ENCODE peak calls at places on chromosome 11, in ten cellular contexts. M is OCI-LY7; R is endothelial cell of umbilical vein; O is CD4-positive, alpha-beta T cell; V is right atrium auricular region; S is adrenal gland; E is tibial nerve; I is breast epithelium; L is colonic mucosa; T is A549. W is an unnamed sample.

GRCh38 chr11:75328426-75329277 is 22.8 kb downstream of the ARRB1 start:
- DNase-seq in M (peak; percentile 45), R (peak; percentile 84), O (peak; percentile 68), V (peak; percentile 83), S (peak; percentile 58), E (peak; percentile 81), I (peak; percentile 67), L (peak; percentile 88), T (peak; percentile 85), W (no peak)

GRCh38 chr11:61325649-61326414 is 7.1 kb downstream of the DDB1 start:
- DNase-seq in M (no peak), R (no peak), O (no peak), V (no peak), S (peak; percentile 85), E (no peak), I (no peak), L (no peak), T (no peak), W (no peak)

GRCh38 chr11:68810164-68810563 is 31.6 kb downstream of the CPT1A start:
- DNase-seq in M (no peak), R (no peak), O (no peak), V (peak; percentile 62), S (peak; percentile 85), E (no peak), I (no peak), L (peak; percentile 82), T (no peak), W (no peak)

GRCh38 chr11:70568504-70569172 is 170.3 kb downstream of the CTTN start:
- DNase-seq in M (no peak), R (no peak), O (no peak), V (peak; percentile 73), S (peak; percentile 26), E (no peak), I (peak; percentile 65), L (peak; percentile 71), T (no peak), W (no peak)

GRCh38 chr11:46120711-46121327 is 435 bp downstream of the PHF21A start:
- DNase-seq in M (peak; percentile 54), R (peak; percentile 72), O (no peak), V (no peak), S (peak; percentile 59), E (peak; percentile 28), I (no peak), L (peak; percentile 58), T (no peak), W (peak; percentile 67)

GRCh38 chr11:28738549-28738948 is 630.4 kb downstream of the METTL15 start:
- DNase-seq in M (no peak), R (peak; percentile 56), O (no peak), V (no peak), S (no peak), E (no peak), I (no peak), L (no peak), T (no peak), W (no peak)

GRCh38 chr11:70493891-70494290 is 95.6 kb downstream of the CTTN start:
- DNase-seq in M (no peak), R (no peak), O (no peak), V (no peak), S (no peak), E (no peak), I (peak; percentile 27), L (no peak), T (no peak), W (no peak)

GRCh38 chr11:75554258-75555022 is 7.6 kb upstream of the SERPINH1 start:
- DNase-seq in M (no peak), R (peak; percentile 99), O (no peak), V (peak; percentile 95), S (peak; percentile 89), E (peak; percentile 76), I (peak; percentile 64), L (peak; percentile 72), T (no peak), W (peak; percentile 93)

GRCh38 chr11:43392713-43393112 is 34.0 kb downstream of the TTC17 start:
- DNase-seq in M (no peak), R (no peak), O (no peak), V (no peak), S (no peak), E (no peak), I (no peak), L (no peak), T (no peak), W (no peak)

GRCh38 chr11:69357458-69358397 is 63.8 kb downstream of the MYEOV start:
- DNase-seq in M (no peak), R (no peak), O (no peak), V (peak; percentile 11), S (no peak), E (no peak), I (peak; percentile 45), L (peak; percentile 11), T (no peak), W (peak; percentile 34)

GRCh38 chr11:115158053-115158452 is 346.2 kb downstream of the CADM1 start:
- DNase-seq in M (no peak), R (no peak), O (no peak), V (no peak), S (no peak), E (no peak), I (no peak), L (no peak), T (no peak), W (no peak)

GRCh38 chr11:111911563-111912401 is at the start of gene CRYAB:
- DNase-seq in M (no peak), R (no peak), O (no peak), V (peak; percentile 98), S (peak; percentile 92), E (peak; percentile 86), I (peak; percentile 81), L (peak; percentile 54), T (peak; percentile 49), W (peak; percentile 98)

GRCh38 chr11:6655020-6655789 is 404 bp downstream of the DCHS1 start:
- DNase-seq in M (no peak), R (peak; percentile 33), O (peak; percentile 19), V (peak; percentile 78), S (peak; percentile 32), E (no peak), I (no peak), L (no peak), T (no peak), W (no peak)

GRCh38 chr11:83599066-83599465 is 312.9 kb upstream of the CCDC90B start:
- DNase-seq in M (no peak), R (no peak), O (no peak), V (no peak), S (no peak), E (no peak), I (no peak), L (no peak), T (no peak), W (no peak)

GRCh38 chr11:8223513-8223899 is 40.2 kb downstream of the LMO1 start:
- DNase-seq in M (no peak), R (no peak), O (no peak), V (no peak), S (no peak), E (no peak), I (no peak), L (no peak), T (no peak), W (no peak)

GRCh38 chr11:121321614-121322243 is 29.2 kb downstream of the SC5D start:
- DNase-seq in M (peak; percentile 83), R (no peak), O (peak; percentile 31), V (no peak), S (peak; percentile 22), E (peak; percentile 41), I (no peak), L (peak; percentile 55), T (peak; percentile 15), W (no peak)
- TF ChIP-seq CTCF in M (peak; percentile 95), R (no peak), O (peak; percentile 68), V (peak; percentile 72), S (no peak), E (peak; percentile 29), I (no peak), L (peak; percentile 30), T (no peak), W (peak; percentile 30)

DNA sequence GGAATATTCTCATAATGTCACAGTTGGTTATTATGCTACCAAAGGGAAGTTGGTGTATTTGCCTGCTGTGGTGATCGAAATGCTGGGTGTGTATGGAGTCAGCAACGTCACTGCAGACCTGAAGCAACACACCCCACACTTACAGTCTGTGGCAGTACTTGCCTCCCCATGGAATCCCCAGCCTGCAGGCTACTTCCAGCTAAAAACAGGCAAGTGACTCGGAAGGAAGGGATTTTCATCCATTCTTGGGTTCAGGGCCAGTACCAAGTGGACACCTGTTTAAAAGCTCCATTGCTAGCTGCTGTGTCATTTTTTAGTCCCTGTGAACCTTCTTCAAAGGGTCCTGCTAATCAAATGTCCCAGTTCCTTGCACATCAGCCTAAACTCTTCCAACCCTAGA is 149.6 kb downstream of the C11orf91 start:
- DNase-seq in M (no peak), R (no peak), O (no peak), V (no peak), S (no peak), E (no peak), I (no peak), L (no peak), T (no peak), W (no peak)
- H3K27ac ChIP-seq in M (no peak overlapping the region), R (no peak overlapping the region), O (no peak overlapping the region), V (no peak overlapping the region), S (no peak overlapping the region), E (no peak overlapping the region), I (no peak overlapping the region), L (no peak overlapping the region), T (no peak overlapping the region), W (no peak overlapping the region)

GRCh38 chr11:5600374-5600851 is 4.0 kb downstream of the TRIM6 start:
- DNase-seq in M (peak; percentile 82), R (peak; percentile 91), O (peak; percentile 59), V (peak; percentile 79), S (peak; percentile 87), E (peak; percentile 64), I (peak; percentile 66), L (peak; percentile 63), T (peak; percentile 92), W (no peak)
- TF ChIP-seq CTCF in M (peak; percentile 91), R (peak; percentile 79), O (peak; percentile 84), V (peak; percentile 70), S (peak; percentile 41), E (peak; percentile 67), I (peak; percentile 16), L (peak; percentile 79), T (peak; percentile 90), W (peak; percentile 67)

GRCh38 chr11:78213526-78214330 is 25.0 kb downstream of the USP35 start:
- DNase-seq in M (no peak), R (peak; percentile 31), O (no peak), V (no peak), S (no peak), E (no peak), I (peak; percentile 7), L (no peak), T (no peak), W (peak; percentile 61)

GRCh38 chr11:78210000-78210608 is 21.4 kb downstream of the USP35 start:
- DNase-seq in M (no peak), R (no peak), O (no peak), V (no peak), S (no peak), E (no peak), I (peak; percentile 19), L (no peak), T (no peak), W (no peak)

GRCh38 chr11:78214331-78215194 is 25.8 kb downstream of the USP35 start:
- DNase-seq in M (no peak), R (no peak), O (no peak), V (no peak), S (no peak), E (no peak), I (peak; percentile 20), L (no peak), T (no peak), W (peak; percentile 58)

GRCh38 chr11:78211565-78211964 is 22.8 kb downstream of the USP35 start:
- DNase-seq in M (no peak), R (no peak), O (no peak), V (no peak), S (no peak), E (no peak), I (no peak), L (no peak), T (no peak), W (no peak)

GRCh38 chr11:78212586-78213371 is 24.1 kb downstream of the USP35 start:
- DNase-seq in M (no peak), R (no peak), O (no peak), V (no peak), S (peak; percentile 90), E (no peak), I (peak; percentile 34), L (no peak), T (no peak), W (no peak)
- H3K27ac ChIP-seq in M (no peak overlapping the region), R (no peak overlapping the region), O (no peak overlapping the region), V (peak overlapping the region; percentile 4), S (peak overlapping the region; percentile 75), E (peak overlapping the region; percentile 25), I (no peak overlapping the region), L (no peak overlapping the region), T (no peak overlapping the region), W (peak overlapping the region; percentile 48)